ENCODE peak calls at places on chromosomes 16 and 17, in six cellular contexts. P is retinal pigment epithelial cell, N is GM23338, L is BJ, M is astrocyte of the spinal cord, E is colonic mucosa. R is an unnamed sample.

GRCh38 chr17:1002771-1003555 is 6.0 kb downstream of the TIMM22 start:
- DNase-seq in P (no peak), E (no peak), M (peak), N (no peak), L (peak), R (peak)

GRCh38 chr17:44820631-44821196 is 9.4 kb downstream of the GJC1 start:
- DNase-seq in E (no peak), N (no peak), L (peak), P (peak), M (peak), R (peak)

GRCh38 chr16:1909661-1910231 is 8.5 kb downstream of the HS3ST6 start:
- DNase-seq in L (no peak), P (no peak), M (no peak), E (peak), N (no peak), R (no peak)

GRCh38 chr16:49489686-49490320 is 116.2 kb downstream of the C16orf78 start:
- DNase-seq in M (no peak), E (no peak), N (no peak), L (no peak), P (no peak), R (no peak)

GRCh38 chr17:58669853-58670252 is 22.0 kb downstream of the TEX14 start:
- DNase-seq in P (no peak), N (no peak), L (no peak), M (no peak), E (no peak), R (no peak)

GRCh38 chr16:24253192-24253591 is 2.9 kb upstream of the CACNG3 start:
- DNase-seq in E (no peak), N (peak), M (peak), L (no peak), P (no peak), R (no peak)

GRCh38 chr16:53612003-53612402 is 91.7 kb downstream of the RPGRIP1L start:
- DNase-seq in M (no peak), N (no peak), E (peak), P (no peak), L (no peak), R (no peak)

GRCh38 chr17:29133146-29133713 is 47.0 kb downstream of the MYO18A start:
- DNase-seq in L (no peak), N (peak), P (no peak), M (peak), E (no peak), R (no peak)

GRCh38 chr17:82105882-82106696 is 8.1 kb upstream of the FASN start:
- DNase-seq in P (no peak), E (peak), L (no peak), N (peak), M (peak), R (no peak)
- H3K4me3 ChIP-seq in P (no peak), E (peak), L (no peak), N (peak), M (no peak), R (no peak)

GRCh38 chr17:37844158-37844976 is 79.8 kb upstream of the TBC1D3K start:
- DNase-seq in M (peak), L (no peak), E (peak), N (peak), P (no peak), R (no peak)
- TF ChIP-seq CTCF in M (peak), L (peak), E (peak), N (peak), P (peak), R (peak)

DNA sequence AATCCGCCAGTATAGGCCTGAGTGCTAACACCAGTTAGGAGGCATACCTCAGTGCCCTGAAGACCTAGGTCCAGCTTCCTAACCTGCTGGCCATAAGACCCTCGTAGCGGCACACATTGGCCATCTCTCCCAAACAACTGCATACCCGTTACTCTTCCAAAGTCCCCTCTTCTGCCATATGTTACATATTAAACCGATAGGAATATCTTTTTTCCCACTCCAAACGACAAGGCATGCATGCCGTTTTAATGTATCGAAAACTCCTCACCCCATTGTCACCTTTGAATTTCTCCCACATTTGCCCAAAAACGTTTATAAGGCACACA is 721 bp upstream of the AXIN2 start:
- DNase-seq in E (no peak), P (no peak), L (no peak), N (no peak), M (no peak), R (no peak)
- H3K4me3 ChIP-seq in E (peak), P (peak), L (peak), N (peak), M (peak), R (peak)

GRCh38 chr17:11880714-11881113 is 116.6 kb downstream of the ZNF18 start:
- DNase-seq in P (no peak), M (no peak), L (no peak), N (no peak), E (peak), R (peak)
- TF ChIP-seq CTCF in P (no peak), M (no peak), L (no peak), N (peak), E (no peak), R (peak)

GRCh38 chr17:4877089-4877488 is 22.2 kb upstream of the C17orf107 start:
- DNase-seq in E (no peak), P (no peak), L (no peak), M (no peak), N (no peak), R (no peak)
- H3K4me3 ChIP-seq in E (no peak), P (no peak), L (no peak), M (no peak), N (no peak), R (no peak)

GRCh38 chr16:30652005-30652296 is 1.2 kb downstream of the PRR14 start:
- DNase-seq in E (no peak), L (no peak), M (no peak), N (no peak), P (no peak), R (no peak)

GRCh38 chr16:30649725-30650368 is 913 bp upstream of the PRR14 start:
- DNase-seq in L (no peak), P (no peak), E (no peak), M (peak), N (no peak), R (no peak)

GRCh38 chr16:30652718-30653117 is 2.0 kb downstream of the PRR14 start:
- DNase-seq in P (no peak), L (no peak), E (no peak), M (no peak), N (no peak), R (no peak)

GRCh38 chr16:30651124-30652004 is 604 bp downstream of the PRR14 start:
- DNase-seq in N (peak), P (no peak), E (peak), L (no peak), M (peak), R (no peak)

GRCh38 chr16:30650369-30651123 is at the start of gene PRR14:
- DNase-seq in N (peak), L (peak), E (peak), P (peak), M (peak), R (peak)
- TF ChIP-seq CTCF in N (no peak), L (no peak), E (no peak), P (no peak), M (peak), R (peak)